ENCODE peak calls at places on chromosome 10, in five cellular contexts. J is sigmoid colon; Z is mammary epithelial cell; R is CD8-positive, alpha-beta T cell; Y is IMR-90. D is an unnamed sample.

GRCh38 chr10:49679480-49679893 is at the start of gene C10orf53:
- DNase-seq in J (no peak), Z (peak; percentile 68), Y (peak; percentile 16), R (peak; percentile 9), D (peak; percentile 43)

GRCh38 chr10:97534746-97535367 is 36.1 kb downstream of the UBTD1 start:
- DNase-seq in Z (no peak), J (no peak), Y (no peak), R (no peak), D (no peak)

GRCh38 chr10:58225654-58226053 is 42.0 kb downstream of the IPMK start:
- DNase-seq in R (no peak), Y (no peak), J (no peak), Z (no peak), D (no peak)

GRCh38 chr10:86346169-86346793 is 20.3 kb downstream of the GRID1 start:
- DNase-seq in R (no peak), Z (no peak), J (peak; percentile 35), Y (no peak), D (no peak)

GRCh38 chr10:6583447-6583846 is 3.4 kb upstream of the PRKCQ start:
- DNase-seq in J (no peak), Y (no peak), R (peak; percentile 66), Z (no peak), D (no peak)

GRCh38 chr10:35353805-35354204 is 17.5 kb downstream of the CCNY start:
- DNase-seq in R (no peak), J (no peak), Z (peak; percentile 33), Y (no peak), D (no peak)

GRCh38 chr10:63083904-63084689 is 49.0 kb upstream of the NRBF2 start:
- DNase-seq in R (peak; percentile 56), J (peak; percentile 89), Z (peak; percentile 68), Y (peak; percentile 77), D (peak; percentile 70)

GRCh38 chr10:117903854-117904253 is 142.9 kb downstream of the RAB11FIP2 start:
- DNase-seq in Y (no peak), Z (no peak), R (no peak), J (no peak), D (no peak)

GRCh38 chr10:80568306-80568705 is 30.6 kb downstream of the SH2D4B start:
- DNase-seq in R (no peak), Z (no peak), J (no peak), Y (no peak), D (no peak)

GRCh38 chr10:77943086-77943901 is 16.7 kb upstream of the DLG5 start:
- DNase-seq in R (no peak), J (peak; percentile 72), Z (peak; percentile 81), Y (peak; percentile 73), D (peak; percentile 91)

GRCh38 chr10:62426086-62426485 is 51.9 kb downstream of the ZNF365 start:
- DNase-seq in Y (peak; percentile 60), Z (peak; percentile 97), J (no peak), R (no peak), D (peak; percentile 94)

GRCh38 chr10:132097609-132098377 is 32.0 kb downstream of the JAKMIP3 start:
- DNase-seq in Z (no peak), R (peak; percentile 19), Y (no peak), J (no peak), D (no peak)

GRCh38 chr10:21746118-21746517 is 212.1 kb downstream of the MLLT10 start:
- DNase-seq in Z (no peak), Y (no peak), J (no peak), R (peak; percentile 61), D (no peak)

GRCh38 chr10:80319318-80319717 is 29.9 kb upstream of the MAT1A start:
- DNase-seq in Z (no peak), R (no peak), Y (no peak), J (no peak), D (no peak)

GRCh38 chr10:45514283-45515270 is 140.6 kb downstream of the ALOX5 start:
- DNase-seq in R (no peak), Z (peak; percentile 86), Y (peak; percentile 43), J (no peak), D (peak; percentile 94)

GRCh38 chr10:86744067-86744725 is 12.2 kb upstream of the BMPR1A start:
- DNase-seq in J (peak; percentile 87), Y (no peak), R (no peak), Z (no peak), D (no peak)

GRCh38 chr10:133013478-133013877 is 71.1 kb upstream of the CFAP46 start:
- DNase-seq in J (no peak), Z (no peak), R (no peak), Y (no peak), D (no peak)

GRCh38 chr10:112078003-112078402 is 105.6 kb downstream of the GPAM start:
- DNase-seq in Z (no peak), J (no peak), Y (no peak), R (no peak), D (no peak)

GRCh38 chr10:87816163-87816841 is 1.7 kb downstream of the ATAD1 start:
- DNase-seq in R (no peak), J (no peak), Z (no peak), Y (no peak), D (no peak)
- H3K4me3 ChIP-seq in R (peak overlapping the region; percentile 83), J (no peak overlapping the region), Z (peak overlapping the region; percentile 83), Y (no peak overlapping the region), D (peak overlapping the region; percentile 48)

DNA sequence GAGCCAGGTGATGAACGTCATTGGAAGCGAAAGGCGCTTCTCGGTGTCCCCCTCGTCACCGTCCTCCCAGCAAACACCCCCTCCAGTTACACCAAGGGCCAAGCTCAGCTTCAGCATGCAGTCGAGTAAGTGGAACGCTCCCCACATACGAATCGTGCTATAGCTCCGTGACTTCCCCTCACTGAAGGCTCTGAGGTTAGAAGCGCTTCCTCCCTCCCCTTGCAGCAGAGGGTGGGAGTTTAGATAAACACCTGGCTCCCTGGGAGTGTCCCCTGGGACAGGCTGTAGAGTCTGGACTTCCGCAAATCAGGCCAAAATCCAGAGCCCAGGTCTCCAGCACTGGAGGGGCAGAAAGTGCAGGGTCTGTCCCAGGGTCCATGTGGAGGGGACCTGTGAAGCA is 105.0 kb upstream of the NPS start:
- DNase-seq in R (no peak), Y (no peak), Z (no peak), J (no peak), D (no peak)
- H3K36me3 ChIP-seq in R (no peaks in the 10 kb centered on the region), Y (peaks cover 66% of the 10 kb centered on the region), Z (no peaks in the 10 kb centered on the region), J (peaks cover 74% of the 10 kb centered on the region), D (peaks cover 10% of the 10 kb centered on the region)

DNA sequence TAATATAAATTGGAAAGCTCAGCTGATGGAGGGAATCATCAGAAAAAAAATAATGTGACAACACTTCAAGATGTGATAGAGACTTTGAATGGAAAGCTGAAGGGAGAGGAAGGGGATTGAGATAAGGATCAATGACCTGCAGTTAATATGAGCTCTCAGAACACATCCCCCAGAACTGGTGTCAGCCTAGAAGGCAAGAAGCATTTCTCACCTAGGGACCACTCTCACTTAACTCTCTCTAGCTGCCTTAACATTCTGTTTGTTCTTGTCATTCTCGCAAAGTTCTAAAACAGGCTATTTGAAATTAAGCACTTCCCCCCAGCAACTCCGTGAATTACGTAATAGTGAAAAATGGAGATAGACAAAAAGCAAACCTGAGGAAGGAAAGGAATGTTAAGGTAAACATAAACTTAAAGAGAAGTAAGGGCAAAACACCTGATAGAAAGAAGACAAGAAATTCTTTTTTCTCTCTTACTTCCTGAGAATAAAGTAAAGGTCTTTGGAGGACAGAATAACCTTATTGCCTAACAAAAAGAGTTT is 1.2 kb upstream of the MPP7 start:
- DNase-seq in J (no peak), R (no peak), Z (no peak), Y (no peak), D (no peak)
- TF ChIP-seq CTCF in J (no peak), R (no peak), Z (no peak), Y (no peak), D (no peak)

GRCh38 chr10:3986407-3987141 is 201.6 kb upstream of the KLF6 start:
- DNase-seq in J (no peak), R (no peak), Y (no peak), Z (no peak), D (no peak)
- H3K4me3 ChIP-seq in J (no peak overlapping the region), R (no peak overlapping the region), Y (no peak overlapping the region), Z (no peak overlapping the region), D (no peak overlapping the region)

GRCh38 chr10:108690530-108690929 is 1232.8 kb downstream of the XPNPEP1 start:
- DNase-seq in R (no peak), Y (no peak), J (no peak), Z (no peak), D (no peak)
- H3K36me3 ChIP-seq in R (no peaks in the 10 kb centered on the region), Y (no peaks in the 10 kb centered on the region), J (no peaks in the 10 kb centered on the region), Z (no peaks in the 10 kb centered on the region), D (no peaks in the 10 kb centered on the region)

GRCh38 chr10:75922435-75922834 is 491.0 kb downstream of the LRMDA start:
- DNase-seq in R (no peak), J (no peak), Z (peak; percentile 11), Y (peak; percentile 0), D (peak; percentile 35)
- TF ChIP-seq CTCF in R (no peak), J (no peak), Z (no peak), Y (no peak), D (peak; percentile 50)

GRCh38 chr10:91077549-91078017 is 142.9 kb upstream of the PCGF5 start:
- DNase-seq in Y (peak; percentile 11), R (no peak), Z (peak; percentile 2), J (no peak), D (peak; percentile 44)

GRCh38 chr10:91071786-91072185 is 148.7 kb upstream of the PCGF5 start:
- DNase-seq in Z (no peak), Y (no peak), R (no peak), J (no peak), D (no peak)

GRCh38 chr10:91080776-91081175 is 139.7 kb upstream of the PCGF5 start:
- DNase-seq in Z (no peak), Y (no peak), R (no peak), J (no peak), D (no peak)

GRCh38 chr10:91073301-91073780 is 147.1 kb upstream of the PCGF5 start:
- DNase-seq in Z (no peak), J (no peak), R (no peak), Y (no peak), D (no peak)

GRCh38 chr10:91076991-91077548 is 143.4 kb upstream of the PCGF5 start:
- DNase-seq in J (no peak), R (no peak), Y (no peak), Z (no peak), D (no peak)
- H3K4me3 ChIP-seq in J (no peak overlapping the region), R (no peak overlapping the region), Y (no peak overlapping the region), Z (no peak overlapping the region), D (no peak overlapping the region)

DNA sequence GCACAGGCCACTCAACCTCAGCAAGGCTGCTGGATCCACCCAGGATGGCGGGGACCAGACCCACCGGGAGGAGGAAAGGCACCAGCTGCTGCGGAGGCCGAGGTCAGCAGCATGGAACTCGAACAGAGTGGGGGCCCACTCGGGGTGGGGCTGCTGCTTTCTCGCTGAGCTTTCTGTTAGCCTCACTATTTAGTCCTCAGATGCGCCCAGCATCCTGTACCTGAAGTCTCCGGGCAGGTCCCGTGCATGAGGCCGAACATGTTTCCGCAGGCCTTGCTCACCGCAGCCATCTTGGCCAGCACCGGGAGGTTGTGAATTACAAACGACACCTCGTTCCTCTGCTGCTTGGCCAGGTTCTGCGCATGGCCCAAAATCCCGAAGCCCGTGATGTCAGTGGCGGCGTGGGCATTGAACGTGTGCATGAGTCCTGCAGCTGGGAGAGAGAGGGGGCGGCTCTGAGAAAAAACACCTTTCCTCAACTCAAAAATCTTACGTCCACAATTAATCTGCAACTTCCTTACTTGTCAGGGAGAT is 22.8 kb upstream of the PHYH start:
- DNase-seq in Z (no peak), R (no peak), Y (no peak), J (no peak), D (no peak)
- H3K36me3 ChIP-seq in Z (peaks cover 18% of the 10 kb centered on the region), R (peaks cover 18% of the 10 kb centered on the region), Y (peaks cover 39% of the 10 kb centered on the region), J (peaks cover 89% of the 10 kb centered on the region), D (peaks cover 9% of the 10 kb centered on the region)

D was measured in bronchial epithelial cell.